ENCODE peak calls at places on chromosomes 11 and 22, in seven cellular contexts. V, K, E, X, L, D and Q are unnamed samples.

GRCh38 chr22:32378703-32379272 is 21.1 kb downstream of the RFPL3 start:
- DNase-seq in V (peak; percentile 51), K (peak; percentile 22), E (no peak), X (peak; percentile 25), L (no peak), D (no peak), Q (no peak)

GRCh38 chr22:29798318-29798717 is 31.1 kb downstream of the UQCR10 start:
- DNase-seq in V (no peak), K (no peak), E (no peak), X (no peak), L (no peak), D (no peak), Q (no peak)

GRCh38 chr11:96037267-96037990 is 113.5 kb upstream of the MTMR2 start:
- DNase-seq in V (no peak), K (no peak), E (no peak), X (no peak), L (no peak), D (no peak), Q (no peak)

GRCh38 chr11:28146123-28146751 is 38.0 kb downstream of the METTL15 start:
- DNase-seq in V (peak; percentile 59), K (no peak), E (no peak), X (peak; percentile 60), L (no peak), D (no peak), Q (no peak)

GRCh38 chr11:119093951-119094815 is 7.5 kb downstream of the DPAGT1 start:
- DNase-seq in V (no peak), K (peak; percentile 48), E (peak; percentile 56), X (no peak), L (no peak), D (no peak), Q (no peak)

GRCh38 chr11:71213696-71214552 is 38.5 kb downstream of the SHANK2 start:
- DNase-seq in V (no peak), K (no peak), E (no peak), X (no peak), L (no peak), D (no peak), Q (no peak)

GRCh38 chr11:60633645-60634044 is 65.8 kb upstream of the MS4A8 start:
- DNase-seq in V (no peak), K (no peak), E (no peak), X (no peak), L (no peak), D (no peak), Q (no peak)

GRCh38 chr22:20145206-20145831 is 5.5 kb downstream of the CCDC188 start:
- DNase-seq in V (no peak), K (no peak), E (no peak), X (no peak), L (no peak), D (no peak), Q (no peak)

GRCh38 chr11:115321602-115322289 is 182.5 kb downstream of the CADM1 start:
- DNase-seq in V (no peak), K (no peak), E (no peak), X (no peak), L (no peak), D (no peak), Q (no peak)

GRCh38 chr11:124745835-124746620 is 6.0 kb downstream of the VSIG2 start:
- DNase-seq in V (no peak), K (peak; percentile 68), E (no peak), X (peak; percentile 44), L (peak; percentile 80), D (no peak), Q (no peak)

GRCh38 chr22:37082251-37082650 is 27.3 kb downstream of the TMPRSS6 start:
- DNase-seq in V (no peak), K (no peak), E (no peak), X (no peak), L (no peak), D (no peak), Q (no peak)

GRCh38 chr22:28992565-28993326 is 68.9 kb downstream of the C22orf31 start:
- DNase-seq in V (no peak), K (no peak), E (no peak), X (no peak), L (no peak), D (no peak), Q (no peak)

GRCh38 chr11:109864834-109865557 is 228.2 kb upstream of the ZC3H12C start:
- DNase-seq in V (no peak), K (no peak), E (no peak), X (no peak), L (no peak), D (no peak), Q (no peak)

GRCh38 chr11:84390441-84391078 is 1104.4 kb upstream of the CCDC90B start:
- DNase-seq in V (no peak), K (no peak), E (no peak), X (no peak), L (no peak), D (no peak), Q (no peak)

GRCh38 chr11:102760355-102761035 is 19.9 kb downstream of the MMP10 start:
- DNase-seq in V (no peak), K (no peak), E (no peak), X (peak; percentile 18), L (no peak), D (no peak), Q (no peak)

GRCh38 chr22:46996595-46997310 is 234.3 kb downstream of the TBC1D22A start:
- DNase-seq in V (peak; percentile 38), K (no peak), E (no peak), X (peak; percentile 11), L (no peak), D (no peak), Q (no peak)

GRCh38 chr22:49290286-49290685 is 537.4 kb downstream of the BRD1 start:
- DNase-seq in V (no peak), K (no peak), E (no peak), X (no peak), L (peak; percentile 53), D (no peak), Q (no peak)

GRCh38 chr11:76524919-76525318 is 80.1 kb downstream of the EMSY start:
- DNase-seq in V (peak; percentile 42), K (no peak), E (no peak), X (no peak), L (no peak), D (no peak), Q (no peak)

GRCh38 chr11:64251986-64252837 is 882 bp downstream of the PLCB3 start:
- DNase-seq in V (no peak), K (peak; percentile 89), E (peak; percentile 56), X (peak; percentile 69), L (no peak), D (no peak), Q (no peak)

GRCh38 chr11:78449866-78450265 is 32.2 kb upstream of the GAB2 start:
- DNase-seq in V (no peak), K (no peak), E (no peak), X (no peak), L (no peak), D (no peak), Q (no peak)

GRCh38 chr22:42919199-42919598 is 62.1 kb upstream of the ARFGAP3 start:
- DNase-seq in V (peak; percentile 59), K (no peak), E (no peak), X (peak; percentile 43), L (no peak), D (no peak), Q (no peak)

GRCh38 chr11:18748766-18749375 is 22.9 kb upstream of the IGSF22 start:
- DNase-seq in V (no peak), K (no peak), E (no peak), X (no peak), L (no peak), D (no peak), Q (no peak)
- TF ChIP-seq EP300 in V (no peak), K (no peak), E (no peak), X (no peak), L (no peak), D (no peak), Q (no peak)

GRCh38 chr11:126318642-126319373 is 14.9 kb downstream of the DCPS start:
- DNase-seq in V (no peak), K (peak; percentile 17), E (no peak), X (no peak), L (no peak), D (no peak), Q (no peak)
- TF ChIP-seq EP300 in V (no peak), K (no peak), E (no peak), X (no peak), L (no peak), D (no peak), Q (no peak)

GRCh38 chr11:14764213-14764898 is 120.8 kb downstream of the PDE3B start:
- DNase-seq in V (no peak), K (no peak), E (no peak), X (no peak), L (no peak), D (no peak), Q (no peak)

GRCh38 chr11:14768789-14769188 is 123.2 kb downstream of the CYP2R1 start:
- DNase-seq in V (no peak), K (no peak), E (no peak), X (no peak), L (no peak), D (no peak), Q (no peak)

DNA sequence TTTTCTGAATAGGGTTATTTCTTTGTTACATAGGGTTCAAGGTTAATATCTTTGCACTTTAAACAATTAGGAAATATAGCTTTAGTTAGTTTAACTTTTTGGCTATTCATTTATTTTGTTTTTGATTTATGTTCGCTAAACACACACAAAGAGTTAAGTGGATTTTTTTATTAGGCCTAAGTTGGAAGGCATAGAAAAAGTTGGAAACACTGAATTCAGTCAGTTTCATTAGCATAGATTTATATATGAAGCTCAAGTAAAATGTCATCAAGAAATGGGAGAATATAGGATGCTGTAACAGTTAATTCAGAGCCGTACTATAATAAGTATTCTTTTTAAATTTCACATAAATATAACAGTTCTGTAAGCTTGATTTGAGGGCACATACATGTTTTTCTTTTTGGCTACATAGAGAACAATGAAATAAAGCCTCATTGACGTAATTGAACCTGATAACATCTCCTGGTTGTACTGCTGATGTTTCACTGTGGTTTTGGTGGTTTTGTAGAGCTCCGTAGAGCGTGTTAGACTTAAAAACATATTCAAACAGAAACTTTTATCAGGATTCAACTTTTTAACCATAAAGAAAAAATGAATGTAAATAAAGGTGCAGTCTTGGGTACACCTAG is 121.4 kb downstream of the PDE3B start:
- DNase-seq in V (no peak), K (no peak), E (no peak), X (no peak), L (no peak), D (no peak), Q (no peak)
- TF ChIP-seq EP300 in V (no peak), K (no peak), E (no peak), X (no peak), L (no peak), D (no peak), Q (no peak)

GRCh38 chr11:73576226-73576625 is 21.7 kb downstream of the FAM168A start:
- DNase-seq in V (no peak), K (no peak), E (no peak), X (no peak), L (no peak), D (no peak), Q (no peak)

GRCh38 chr11:73566422-73566821 is 31.5 kb downstream of the FAM168A start:
- DNase-seq in V (no peak), K (no peak), E (no peak), X (no peak), L (no peak), D (no peak), Q (no peak)

GRCh38 chr11:73566977-73567755 is 30.7 kb downstream of the FAM168A start:
- DNase-seq in V (no peak), K (no peak), E (no peak), X (no peak), L (no peak), D (no peak), Q (no peak)

GRCh38 chr11:73565804-73566203 is 32.1 kb downstream of the FAM168A start:
- DNase-seq in V (no peak), K (no peak), E (no peak), X (no peak), L (no peak), D (no peak), Q (no peak)

GRCh38 chr11:73570415-73571114 is 27.3 kb downstream of the FAM168A start:
- DNase-seq in V (no peak), K (no peak), E (no peak), X (no peak), L (no peak), D (no peak), Q (no peak)
- TF ChIP-seq EP300 in V (no peak), K (no peak), E (no peak), X (no peak), L (no peak), D (no peak), Q (no peak)